ENCODE peak calls at places on chromosomes 5 and 9, in four cellular contexts. One of them, this sample, is unnamed.

GRCh38 chr5:127564002-127564769 is 46.7 kb downstream of the PRRC1 start:
- DNase-seq in K562: peak; percentile 27
- DNase-seq in HepG2: peak; percentile 57
- DNase-seq in HCT116: peak; percentile 48
- DNase-seq in this sample: peak; percentile 65

GRCh38 chr5:135269224-135269623 is 129.8 kb downstream of the MACROH2A1 start:
- DNase-seq in K562: no peak
- DNase-seq in HCT116: no peak
- DNase-seq in HepG2: no peak
- DNase-seq in this sample: no peak

GRCh38 chr9:114098021-114098659 is 952 bp downstream of the KIF12 start:
- DNase-seq in HCT116: peak; percentile 23
- DNase-seq in HepG2: no peak
- DNase-seq in K562: peak; percentile 81
- DNase-seq in this sample: peak; percentile 44

GRCh38 chr5:73764996-73765395 is 139.0 kb downstream of the ARHGEF28 start:
- DNase-seq in K562: no peak
- DNase-seq in HepG2: no peak
- DNase-seq in HCT116: no peak
- DNase-seq in this sample: no peak

GRCh38 chr9:88978034-88978433 is 13.2 kb upstream of the S1PR3 start:
- DNase-seq in HepG2: no peak
- DNase-seq in HCT116: no peak
- DNase-seq in K562: no peak
- DNase-seq in this sample: no peak

GRCh38 chr9:77807846-77808749 is 160.0 kb upstream of the GNA14 start:
- DNase-seq in K562: no peak
- DNase-seq in HCT116: no peak
- DNase-seq in HepG2: peak; percentile 96
- DNase-seq in this sample: no peak

GRCh38 chr5:151923865-151924264 is 786 bp downstream of the GLRA1 start:
- DNase-seq in HepG2: no peak
- DNase-seq in HCT116: no peak
- DNase-seq in K562: peak; percentile 12
- DNase-seq in this sample: peak; percentile 23

GRCh38 chr5:82707741-82708140 is 369.5 kb downstream of the TMEM167A start:
- DNase-seq in HepG2: peak; percentile 56
- DNase-seq in HCT116: no peak
- DNase-seq in K562: no peak
- DNase-seq in this sample: no peak

GRCh38 chr5:139646111-139646510 is 2.0 kb upstream of the CXXC5 start:
- DNase-seq in K562: no peak
- DNase-seq in HepG2: no peak
- DNase-seq in HCT116: no peak
- DNase-seq in this sample: no peak

GRCh38 chr5:22892441-22892840 is 39.3 kb upstream of the CDH12 start:
- DNase-seq in HCT116: no peak
- DNase-seq in HepG2: no peak
- DNase-seq in K562: no peak
- DNase-seq in this sample: no peak

GRCh38 chr9:98997580-98997979 is 53.9 kb downstream of the COL15A1 start:
- DNase-seq in HepG2: no peak
- DNase-seq in K562: no peak
- DNase-seq in HCT116: no peak
- DNase-seq in this sample: no peak

GRCh38 chr5:94467560-94468504 is 150.6 kb downstream of the KIAA0825 start:
- DNase-seq in K562: no peak
- DNase-seq in HCT116: no peak
- DNase-seq in HepG2: no peak
- DNase-seq in this sample: no peak

GRCh38 chr9:131963087-131963715 is 116.5 kb downstream of the MED27 start:
- DNase-seq in K562: no peak
- DNase-seq in HepG2: no peak
- DNase-seq in HCT116: no peak
- DNase-seq in this sample: no peak

GRCh38 chr5:54516051-54516645 is 1.4 kb upstream of the SNX18 start:
- DNase-seq in HCT116: no peak
- DNase-seq in K562: no peak
- DNase-seq in HepG2: no peak
- DNase-seq in this sample: no peak

GRCh38 chr5:54518146-54519082 is 855 bp downstream of the SNX18 start:
- DNase-seq in K562: peak; percentile 53
- DNase-seq in HCT116: no peak
- DNase-seq in HepG2: no peak
- DNase-seq in this sample: peak; percentile 17

GRCh38 chr5:54515634-54516033 is 1.9 kb upstream of the SNX18 start:
- DNase-seq in HepG2: no peak
- DNase-seq in HCT116: no peak
- DNase-seq in K562: no peak
- DNase-seq in this sample: no peak

GRCh38 chr5:54517512-54518145 is at the start of gene SNX18:
- DNase-seq in HCT116: peak; percentile 74
- DNase-seq in K562: peak; percentile 90
- DNase-seq in HepG2: peak; percentile 79
- DNase-seq in this sample: peak; percentile 71

DNA sequence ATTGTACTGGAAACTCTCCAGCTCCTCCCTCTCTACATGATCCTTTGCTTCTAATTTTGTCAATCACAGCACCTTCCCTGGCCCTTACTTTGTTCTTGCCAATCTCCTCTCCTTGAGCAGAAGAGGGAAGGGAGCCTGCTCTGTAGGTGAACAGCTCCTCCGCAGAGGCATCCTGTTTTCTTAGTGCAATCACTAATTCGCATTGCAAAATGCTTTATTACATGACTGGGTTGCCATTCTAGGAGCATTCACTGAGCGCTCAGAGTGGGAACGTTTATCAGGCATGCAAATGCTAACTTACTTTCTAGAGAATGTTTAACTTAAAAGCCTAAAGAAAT is 416 bp upstream of the SNX18 start:
- DNase-seq in HCT116: no peak
- DNase-seq in HepG2: no peak
- DNase-seq in K562: no peak
- DNase-seq in this sample: peak; percentile 15
- TF ChIP-seq REST in HCT116: no peak
- TF ChIP-seq REST in HepG2: no peak
- TF ChIP-seq REST in K562: no peak
- TF ChIP-seq REST in this sample: no peak

GRCh38 chr5:158484968-158485367 is 614.7 kb downstream of the EBF1 start:
- DNase-seq in K562: no peak
- DNase-seq in HepG2: no peak
- DNase-seq in HCT116: no peak
- DNase-seq in this sample: no peak
- TF ChIP-seq REST in K562: no peak
- TF ChIP-seq REST in HepG2: no peak
- TF ChIP-seq REST in HCT116: no peak
- TF ChIP-seq REST in this sample: no peak

DNA sequence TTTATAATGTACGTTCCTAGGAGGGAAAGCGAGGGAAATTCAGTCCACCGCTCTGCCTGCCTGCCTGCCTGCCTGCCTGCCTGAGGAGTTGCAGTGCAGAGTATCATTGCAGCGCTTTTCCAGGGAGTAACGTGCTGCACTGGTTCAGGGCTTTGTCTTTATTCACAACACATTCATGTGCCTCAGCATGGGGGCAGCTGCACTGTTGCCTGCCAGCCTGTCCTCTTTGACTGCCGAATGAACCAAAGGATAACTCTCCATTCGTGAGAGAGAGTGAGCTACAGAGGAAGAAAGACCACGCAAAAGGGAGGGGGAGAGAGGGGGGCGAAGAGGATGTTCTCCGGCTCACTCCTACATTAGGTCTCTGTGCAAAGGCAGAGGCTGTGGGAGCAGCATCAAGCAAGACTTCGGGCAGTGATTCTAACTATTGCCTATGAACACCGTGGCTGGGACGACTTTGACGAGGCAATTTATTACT is 791.2 kb downstream of the MAT2B start:
- DNase-seq in K562: no peak
- DNase-seq in HCT116: no peak
- DNase-seq in HepG2: no peak
- DNase-seq in this sample: no peak
- TF ChIP-seq REST in K562: no peak
- TF ChIP-seq REST in HCT116: no peak
- TF ChIP-seq REST in HepG2: no peak
- TF ChIP-seq REST in this sample: no peak

GRCh38 chr5:57445715-57446037 is 36.9 kb downstream of the ACTBL2 start:
- DNase-seq in HCT116: no peak
- DNase-seq in K562: no peak
- DNase-seq in HepG2: no peak
- DNase-seq in this sample: no peak

GRCh38 chr5:57448751-57449150 is 33.9 kb downstream of the ACTBL2 start:
- DNase-seq in HepG2: no peak
- DNase-seq in K562: no peak
- DNase-seq in HCT116: no peak
- DNase-seq in this sample: no peak

GRCh38 chr5:57448287-57448686 is 34.3 kb downstream of the ACTBL2 start:
- DNase-seq in K562: no peak
- DNase-seq in HepG2: no peak
- DNase-seq in HCT116: no peak
- DNase-seq in this sample: no peak

GRCh38 chr5:57447656-57448055 is 35.0 kb downstream of the ACTBL2 start:
- DNase-seq in HCT116: no peak
- DNase-seq in HepG2: no peak
- DNase-seq in K562: no peak
- DNase-seq in this sample: no peak

GRCh38 chr5:57446966-57447365 is 35.6 kb downstream of the ACTBL2 start:
- DNase-seq in HepG2: no peak
- DNase-seq in HCT116: no peak
- DNase-seq in K562: no peak
- DNase-seq in this sample: no peak
- TF ChIP-seq REST in HepG2: no peak
- TF ChIP-seq REST in HCT116: no peak
- TF ChIP-seq REST in K562: no peak
- TF ChIP-seq REST in this sample: no peak

GRCh38 chr9:32424616-32425015 is 40.2 kb downstream of the ACO1 start:
- DNase-seq in HCT116: no peak
- DNase-seq in K562: no peak
- DNase-seq in HepG2: no peak
- DNase-seq in this sample: no peak

GRCh38 chr9:32422237-32422806 is 37.9 kb downstream of the ACO1 start:
- DNase-seq in HCT116: no peak
- DNase-seq in HepG2: no peak
- DNase-seq in K562: no peak
- DNase-seq in this sample: no peak

GRCh38 chr9:32423371-32423770 is 38.9 kb downstream of the ACO1 start:
- DNase-seq in K562: no peak
- DNase-seq in HCT116: no peak
- DNase-seq in HepG2: no peak
- DNase-seq in this sample: no peak

GRCh38 chr9:32414856-32415255 is 30.4 kb downstream of the ACO1 start:
- DNase-seq in HepG2: no peak
- DNase-seq in HCT116: no peak
- DNase-seq in K562: no peak
- DNase-seq in this sample: no peak

GRCh38 chr9:32419921-32420320 is 35.5 kb downstream of the ACO1 start:
- DNase-seq in HCT116: no peak
- DNase-seq in HepG2: no peak
- DNase-seq in K562: no peak
- DNase-seq in this sample: no peak
- TF ChIP-seq REST in HCT116: no peak
- TF ChIP-seq REST in HepG2: no peak
- TF ChIP-seq REST in K562: no peak
- TF ChIP-seq REST in this sample: no peak